ENCODE peak calls at places on chromosomes 2 and 18, in seven cellular contexts. H is psoas muscle, C is esophagus squamous epithelium, S is ovary, A is A549, N is stomach, T is body of pancreas. D is an unnamed sample.
A peak's percentile ranks its signal among the peaks of the same experiment; 100 is the strongest.

GRCh38 chr18:24695168-24695567 is 234.7 kb downstream of the HRH4 start:
- DNase-seq in C (no peak), A (no peak), T (no peak), N (no peak), H (no peak), S (no peak), D (no peak)

GRCh38 chr2:128494307-128494639 is 175.6 kb upstream of the HS6ST1 start:
- DNase-seq in N (no peak), T (no peak), H (no peak), A (no peak), C (no peak), S (peak; percentile 70), D (no peak)

GRCh38 chr2:56231361-56231760 is 47.6 kb downstream of the CCDC85A start:
- DNase-seq in T (no peak), H (no peak), C (no peak), S (no peak), N (no peak), A (no peak), D (no peak)

GRCh38 chr18:45014047-45014501 is 333.4 kb downstream of the SETBP1 start:
- DNase-seq in N (no peak), T (no peak), H (no peak), A (peak; percentile 33), S (no peak), C (no peak), D (peak; percentile 20)

GRCh38 chr2:233912799-233913423 is 4.3 kb upstream of the TRPM8 start:
- DNase-seq in T (peak; percentile 12), S (no peak), C (no peak), N (no peak), A (peak; percentile 12), H (no peak), D (peak; percentile 31)

GRCh38 chr2:143148757-143149156 is 19.5 kb downstream of the ARHGAP15 start:
- DNase-seq in A (no peak), H (no peak), T (no peak), N (no peak), S (no peak), C (no peak), D (no peak)

GRCh38 chr2:58010599-58010998 is 36.0 kb upstream of the VRK2 start:
- DNase-seq in N (no peak), A (no peak), S (no peak), H (no peak), T (no peak), C (no peak), D (no peak)

GRCh38 chr2:239990966-239991365 is 34.2 kb downstream of the NDUFA10 start:
- DNase-seq in H (no peak), T (no peak), C (no peak), S (no peak), A (no peak), N (no peak), D (no peak)

GRCh38 chr2:53782681-53783080 is 4.1 kb downstream of the ASB3 start:
- DNase-seq in N (no peak), T (no peak), S (no peak), C (no peak), H (no peak), A (no peak), D (no peak)

GRCh38 chr2:149741646-149742045 is 154.1 kb upstream of the MMADHC start:
- DNase-seq in A (no peak), H (no peak), N (no peak), T (no peak), C (no peak), S (no peak), D (no peak)

GRCh38 chr2:180196419-180196977 is 189.4 kb upstream of the CWC22 start:
- DNase-seq in A (no peak), T (no peak), C (no peak), N (no peak), H (no peak), S (no peak), D (no peak)

GRCh38 chr2:221254281-221254680 is 317.8 kb downstream of the EPHA4 start:
- DNase-seq in C (no peak), S (no peak), T (no peak), A (no peak), H (no peak), N (no peak), D (no peak)

GRCh38 chr2:25417715-25418369 is 76.1 kb upstream of the DNMT3A start:
- DNase-seq in N (no peak), H (no peak), T (no peak), A (no peak), C (no peak), S (no peak), D (no peak)

GRCh38 chr2:158321264-158321663 is 135.3 kb downstream of the CCDC148 start:
- DNase-seq in H (no peak), S (no peak), N (no peak), A (no peak), T (no peak), C (no peak), D (no peak)

GRCh38 chr18:35582899-35583558 is 1.5 kb downstream of the GALNT1 start:
- DNase-seq in H (no peak), S (no peak), A (no peak), C (no peak), T (no peak), N (no peak), D (no peak)

GRCh38 chr18:43875496-43875895 is 598.2 kb upstream of the SYT4 start:
- DNase-seq in N (no peak), H (no peak), S (no peak), T (no peak), C (no peak), A (no peak), D (no peak)

GRCh38 chr2:150011336-150011735 is 423.8 kb upstream of the MMADHC start:
- DNase-seq in H (no peak), S (no peak), N (no peak), A (no peak), C (no peak), T (no peak), D (no peak)

GRCh38 chr2:105179469-105180372 is 61.8 kb upstream of the GPR45 start:
- DNase-seq in H (no peak), T (peak; percentile 39), A (peak; percentile 65), C (no peak), S (no peak), N (peak; percentile 50), D (peak; percentile 81)

DNA sequence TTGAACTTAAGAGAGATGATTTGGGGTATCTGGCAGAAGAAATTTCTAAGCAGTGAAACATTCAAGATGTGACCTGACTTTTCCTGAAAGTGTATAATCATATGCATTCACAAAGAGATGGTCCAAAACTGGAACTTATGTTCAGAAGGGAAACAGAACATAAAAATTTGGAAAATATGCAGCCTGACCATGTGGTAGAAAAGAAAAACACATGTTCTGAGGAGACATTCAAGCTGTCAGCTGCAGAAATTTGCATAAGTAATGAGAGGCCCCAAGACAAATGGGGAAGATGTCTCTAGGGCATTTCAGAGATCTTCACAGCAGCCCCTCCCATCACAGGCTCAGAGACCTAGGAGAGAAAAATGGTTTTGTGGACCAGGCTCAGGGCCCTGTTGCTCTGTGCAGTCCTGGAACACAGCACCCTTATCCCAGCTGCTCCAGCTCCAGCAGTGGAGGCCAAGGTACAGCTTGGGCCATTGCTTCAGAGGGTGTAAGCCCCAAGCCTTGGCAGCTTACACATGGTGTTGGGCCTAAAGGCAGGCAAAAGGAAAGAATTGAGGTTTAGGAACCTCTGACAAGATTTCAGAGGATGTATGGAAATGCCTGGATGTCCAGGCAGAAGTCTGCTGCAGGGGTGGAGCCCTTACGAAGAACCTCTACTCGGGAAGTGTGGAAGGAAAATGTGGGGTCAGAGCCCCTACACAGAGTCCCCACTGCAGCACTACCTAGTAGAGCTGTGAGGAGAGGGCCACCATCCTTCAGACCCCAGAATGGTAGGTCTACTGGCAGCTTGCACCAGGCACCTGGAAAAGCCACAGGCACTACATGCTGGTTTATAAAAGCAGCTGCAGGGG is 124.0 kb downstream of the RPIA start:
- DNase-seq in H (no peak), A (no peak), C (no peak), N (no peak), T (no peak), S (no peak), D (no peak)
- H3K9me3 ChIP-seq in H (no peaks in the 10 kb centered on the region), A (peaks cover 11% of the 10 kb centered on the region), C (peaks cover 8% of the 10 kb centered on the region), N (peaks cover 13% of the 10 kb centered on the region), T (no peaks in the 10 kb centered on the region), S (no peaks in the 10 kb centered on the region), D (peaks cover 11% of the 10 kb centered on the region)

GRCh38 chr18:48316177-48316576 is 93.0 kb downstream of the ZBTB7C start:
- DNase-seq in S (no peak), N (no peak), H (no peak), A (no peak), T (no peak), C (no peak), D (no peak)

GRCh38 chr18:48318481-48318880 is 90.7 kb downstream of the ZBTB7C start:
- DNase-seq in H (no peak), A (no peak), S (no peak), C (no peak), N (no peak), T (no peak), D (no peak)

GRCh38 chr18:48320639-48320945 is 88.6 kb downstream of the ZBTB7C start:
- DNase-seq in S (no peak), H (no peak), T (no peak), A (no peak), N (no peak), C (no peak), D (peak; percentile 54)

GRCh38 chr18:48319796-48320638 is 89.2 kb downstream of the ZBTB7C start:
- DNase-seq in A (no peak), N (no peak), H (no peak), S (no peak), T (no peak), C (no peak), D (no peak)

GRCh38 chr18:48317781-48318381 is 91.3 kb downstream of the ZBTB7C start:
- DNase-seq in H (no peak), A (no peak), C (no peak), S (no peak), N (no peak), T (no peak), D (no peak)
- TF ChIP-seq CTCF in H (peak; percentile 17), A (no peak), C (no peak), S (no peak), N (no peak), T (peak; percentile 7), D (no peak)

DNA sequence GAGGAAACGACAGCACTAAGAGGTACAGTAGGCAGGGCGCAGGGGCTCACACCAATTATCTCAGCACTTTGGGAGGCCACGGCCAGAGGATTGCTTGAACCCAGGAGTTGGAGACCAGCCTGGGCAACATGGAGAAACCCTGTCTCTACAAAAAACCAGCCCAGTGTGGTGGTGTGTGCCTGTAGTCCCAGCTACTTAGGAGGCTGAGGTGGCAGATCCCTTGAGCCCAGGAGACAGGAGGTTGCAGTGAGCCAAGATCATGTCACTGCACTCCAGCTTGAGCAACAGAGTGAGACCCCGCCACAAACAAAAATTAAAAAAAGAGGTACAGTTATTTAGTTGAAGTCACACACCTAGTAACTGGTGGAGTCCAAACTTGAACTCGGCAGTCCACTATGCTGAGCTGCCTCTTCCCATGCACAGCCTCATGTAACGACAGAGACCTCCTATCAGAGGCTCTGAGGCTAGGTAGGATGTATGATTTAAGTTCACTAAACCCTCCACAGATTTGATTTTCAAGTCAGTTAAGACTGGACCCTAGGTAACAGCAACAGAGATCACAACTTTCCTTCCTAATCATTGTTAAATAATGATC is 8.7 kb downstream of the STK17B start:
- DNase-seq in N (no peak), A (no peak), H (no peak), T (no peak), S (no peak), C (no peak), D (no peak)
- H3K4me3 ChIP-seq in N (no peak overlapping the region), A (no peak overlapping the region), H (no peak overlapping the region), T (no peak overlapping the region), S (no peak overlapping the region), C (no peak overlapping the region), D (no peak overlapping the region)

DNA sequence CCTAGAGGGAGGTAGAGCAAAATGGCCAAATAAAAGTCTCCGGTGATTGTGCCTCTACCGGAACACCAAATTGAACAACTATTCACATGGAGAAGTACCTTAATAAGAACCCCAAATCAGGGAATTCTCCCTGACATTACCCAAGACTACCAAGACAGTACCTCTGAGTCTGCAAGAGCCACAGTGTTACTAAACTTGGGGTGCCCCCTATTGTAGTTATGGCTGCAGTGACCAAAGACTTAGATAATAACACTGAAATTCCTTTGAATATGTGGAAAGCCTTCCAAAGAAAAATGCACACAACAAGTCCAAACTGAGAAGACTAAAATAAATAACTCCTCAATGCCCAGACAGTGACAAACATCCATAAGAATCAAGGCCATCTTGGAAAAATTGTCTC is 682.9 kb upstream of the LRRTM1 start:
- DNase-seq in T (no peak), A (no peak), H (no peak), N (no peak), C (no peak), S (no peak), D (no peak)
- H3K9me3 ChIP-seq in T (no peaks in the 10 kb centered on the region), A (peaks cover 21% of the 10 kb centered on the region), H (no peaks in the 10 kb centered on the region), N (peaks cover 20% of the 10 kb centered on the region), C (peaks cover 3% of the 10 kb centered on the region), S (no peaks in the 10 kb centered on the region), D (peaks cover 7% of the 10 kb centered on the region)